ENCODE peak calls at places on chromosomes 5 and 9, in five cellular contexts. One of them, this sample, is unnamed.
A peak's percentile ranks its signal among the peaks of the same experiment; 100 is the strongest.

GRCh38 chr9:105066265-105066865 is 138.4 kb upstream of the ABCA1 start:
- DNase-seq in HT1080: no peak
- DNase-seq in stimulated activated CD8-positive, alpha-beta memory T cell treated with anti-CD3 and anti-CD28 coated beads, Interleukin-15, amount 100 ng/mL, for 24 hours: no peak
- DNase-seq in Kasumi-1: peak; percentile 65
- DNase-seq in NCI-H2029: no peak
- DNase-seq in this sample: no peak

GRCh38 chr9:136625101-136626065 is 37.3 kb upstream of the EGFL7 start:
- DNase-seq in HT1080: peak; percentile 42
- DNase-seq in stimulated activated CD8-positive, alpha-beta memory T cell treated with anti-CD3 and anti-CD28 coated beads, Interleukin-15, amount 100 ng/mL, for 24 hours: no peak
- DNase-seq in Kasumi-1: peak; percentile 18
- DNase-seq in NCI-H2029: no peak
- DNase-seq in this sample: peak; percentile 79

GRCh38 chr5:130068988-130069387 is 164.7 kb downstream of the CHSY3 start:
- DNase-seq in HT1080: no peak
- DNase-seq in stimulated activated CD8-positive, alpha-beta memory T cell treated with anti-CD3 and anti-CD28 coated beads, Interleukin-15, amount 100 ng/mL, for 24 hours: no peak
- DNase-seq in Kasumi-1: no peak
- DNase-seq in NCI-H2029: no peak
- DNase-seq in this sample: no peak

GRCh38 chr9:137320555-137321384 is 18.7 kb upstream of the NRARP start:
- DNase-seq in HT1080: no peak
- DNase-seq in stimulated activated CD8-positive, alpha-beta memory T cell treated with anti-CD3 and anti-CD28 coated beads, Interleukin-15, amount 100 ng/mL, for 24 hours: no peak
- DNase-seq in Kasumi-1: peak; percentile 92
- DNase-seq in NCI-H2029: no peak
- DNase-seq in this sample: no peak

GRCh38 chr5:77239126-77239741 is 28.8 kb downstream of the PDE8B start:
- DNase-seq in HT1080: peak; percentile 38
- DNase-seq in stimulated activated CD8-positive, alpha-beta memory T cell treated with anti-CD3 and anti-CD28 coated beads, Interleukin-15, amount 100 ng/mL, for 24 hours: no peak
- DNase-seq in Kasumi-1: peak; percentile 52
- DNase-seq in NCI-H2029: no peak
- DNase-seq in this sample: no peak

GRCh38 chr9:36749461-36749860 is 176.8 kb downstream of the MELK start:
- DNase-seq in HT1080: no peak
- DNase-seq in stimulated activated CD8-positive, alpha-beta memory T cell treated with anti-CD3 and anti-CD28 coated beads, Interleukin-15, amount 100 ng/mL, for 24 hours: no peak
- DNase-seq in Kasumi-1: no peak
- DNase-seq in NCI-H2029: no peak
- DNase-seq in this sample: no peak

GRCh38 chr5:156594406-156594805 is 255.7 kb upstream of the PPP1R2B start:
- DNase-seq in HT1080: no peak
- DNase-seq in stimulated activated CD8-positive, alpha-beta memory T cell treated with anti-CD3 and anti-CD28 coated beads, Interleukin-15, amount 100 ng/mL, for 24 hours: no peak
- DNase-seq in Kasumi-1: no peak
- DNase-seq in NCI-H2029: no peak
- DNase-seq in this sample: no peak

GRCh38 chr5:97388794-97389193 is 205.7 kb upstream of the RIOK2 start:
- DNase-seq in HT1080: peak; percentile 88
- DNase-seq in stimulated activated CD8-positive, alpha-beta memory T cell treated with anti-CD3 and anti-CD28 coated beads, Interleukin-15, amount 100 ng/mL, for 24 hours: no peak
- DNase-seq in Kasumi-1: no peak
- DNase-seq in NCI-H2029: no peak
- DNase-seq in this sample: no peak

GRCh38 chr9:17839744-17840143 is 260.9 kb downstream of the SH3GL2 start:
- DNase-seq in HT1080: no peak
- DNase-seq in stimulated activated CD8-positive, alpha-beta memory T cell treated with anti-CD3 and anti-CD28 coated beads, Interleukin-15, amount 100 ng/mL, for 24 hours: no peak
- DNase-seq in Kasumi-1: no peak
- DNase-seq in NCI-H2029: peak; percentile 14
- DNase-seq in this sample: no peak

GRCh38 chr9:38066907-38067610 is 2.0 kb downstream of the SHB start:
- DNase-seq in HT1080: no peak
- DNase-seq in stimulated activated CD8-positive, alpha-beta memory T cell treated with anti-CD3 and anti-CD28 coated beads, Interleukin-15, amount 100 ng/mL, for 24 hours: peak; percentile 5
- DNase-seq in Kasumi-1: no peak
- DNase-seq in NCI-H2029: no peak
- DNase-seq in this sample: peak; percentile 67

GRCh38 chr5:52825826-52826225 is 38.1 kb downstream of the ITGA1 start:
- DNase-seq in HT1080: no peak
- DNase-seq in stimulated activated CD8-positive, alpha-beta memory T cell treated with anti-CD3 and anti-CD28 coated beads, Interleukin-15, amount 100 ng/mL, for 24 hours: no peak
- DNase-seq in Kasumi-1: no peak
- DNase-seq in NCI-H2029: no peak
- DNase-seq in this sample: no peak

GRCh38 chr5:10059611-10060379 is 189.9 kb downstream of the ATPSCKMT start:
- DNase-seq in HT1080: no peak
- DNase-seq in stimulated activated CD8-positive, alpha-beta memory T cell treated with anti-CD3 and anti-CD28 coated beads, Interleukin-15, amount 100 ng/mL, for 24 hours: no peak
- DNase-seq in Kasumi-1: no peak
- DNase-seq in NCI-H2029: no peak
- DNase-seq in this sample: no peak

GRCh38 chr9:130847306-130848217 is 12.5 kb downstream of the ABL1 start:
- DNase-seq in HT1080: peak; percentile 98
- DNase-seq in stimulated activated CD8-positive, alpha-beta memory T cell treated with anti-CD3 and anti-CD28 coated beads, Interleukin-15, amount 100 ng/mL, for 24 hours: no peak
- DNase-seq in Kasumi-1: no peak
- DNase-seq in NCI-H2029: no peak
- DNase-seq in this sample: peak; percentile 85

GRCh38 chr9:98881836-98882568 is 61.7 kb upstream of the COL15A1 start:
- DNase-seq in HT1080: no peak
- DNase-seq in stimulated activated CD8-positive, alpha-beta memory T cell treated with anti-CD3 and anti-CD28 coated beads, Interleukin-15, amount 100 ng/mL, for 24 hours: no peak
- DNase-seq in Kasumi-1: no peak
- DNase-seq in NCI-H2029: no peak
- DNase-seq in this sample: no peak

GRCh38 chr5:172707285-172708182 is 63.5 kb downstream of the DUSP1 start:
- DNase-seq in HT1080: peak; percentile 70
- DNase-seq in stimulated activated CD8-positive, alpha-beta memory T cell treated with anti-CD3 and anti-CD28 coated beads, Interleukin-15, amount 100 ng/mL, for 24 hours: no peak
- DNase-seq in Kasumi-1: peak; percentile 78
- DNase-seq in NCI-H2029: no peak
- DNase-seq in this sample: peak; percentile 74

GRCh38 chr5:126186210-126186609 is 237.0 kb upstream of the GRAMD2B start:
- DNase-seq in HT1080: no peak
- DNase-seq in stimulated activated CD8-positive, alpha-beta memory T cell treated with anti-CD3 and anti-CD28 coated beads, Interleukin-15, amount 100 ng/mL, for 24 hours: no peak
- DNase-seq in Kasumi-1: no peak
- DNase-seq in NCI-H2029: no peak
- DNase-seq in this sample: no peak

GRCh38 chr5:5291357-5291756 is 131.1 kb upstream of the ICE1 start:
- DNase-seq in HT1080: peak; percentile 91
- DNase-seq in stimulated activated CD8-positive, alpha-beta memory T cell treated with anti-CD3 and anti-CD28 coated beads, Interleukin-15, amount 100 ng/mL, for 24 hours: no peak
- DNase-seq in Kasumi-1: no peak
- DNase-seq in NCI-H2029: no peak
- DNase-seq in this sample: peak; percentile 74